ENCODE peak calls at places on chromosomes 13 and 19, in four cellular contexts. One of them, this sample, is unnamed.

GRCh38 chr13:24083722-24084421 is 76.6 kb upstream of the SPATA13 start:
- DNase-seq in ELF-1: no peak
- DNase-seq in posterior vena cava: no peak
- DNase-seq in dermis microvascular lymphatic vessel endothelial cell: no peak
- DNase-seq in this sample: no peak

GRCh38 chr19:919157-920050 is 2.3 kb downstream of the KISS1R start:
- DNase-seq in ELF-1: peak; percentile 47
- DNase-seq in posterior vena cava: no peak
- DNase-seq in dermis microvascular lymphatic vessel endothelial cell: no peak
- DNase-seq in this sample: no peak

GRCh38 chr19:46834984-46835383 is 15.7 kb downstream of the AP2S1 start:
- DNase-seq in ELF-1: no peak
- DNase-seq in posterior vena cava: no peak
- DNase-seq in dermis microvascular lymphatic vessel endothelial cell: no peak
- DNase-seq in this sample: no peak

GRCh38 chr13:96020155-96020575 is 33.0 kb downstream of the UGGT2 start:
- DNase-seq in ELF-1: peak; percentile 67
- DNase-seq in posterior vena cava: no peak
- DNase-seq in dermis microvascular lymphatic vessel endothelial cell: peak; percentile 64
- DNase-seq in this sample: no peak

GRCh38 chr13:99207511-99207910 is 6.9 kb downstream of the UBAC2 start:
- DNase-seq in ELF-1: no peak
- DNase-seq in posterior vena cava: no peak
- DNase-seq in dermis microvascular lymphatic vessel endothelial cell: no peak
- DNase-seq in this sample: no peak

GRCh38 chr19:1068111-1069001 is 1.4 kb downstream of the ARHGAP45 start:
- DNase-seq in ELF-1: no peak
- DNase-seq in posterior vena cava: no peak
- DNase-seq in dermis microvascular lymphatic vessel endothelial cell: no peak
- DNase-seq in this sample: peak; percentile 59

GRCh38 chr13:41952749-41953148 is 8.2 kb downstream of the VWA8 start:
- DNase-seq in ELF-1: no peak
- DNase-seq in posterior vena cava: no peak
- DNase-seq in dermis microvascular lymphatic vessel endothelial cell: no peak
- DNase-seq in this sample: no peak

GRCh38 chr19:22797040-22797439 is 13.1 kb upstream of the ZNF99 start:
- DNase-seq in ELF-1: no peak
- DNase-seq in posterior vena cava: no peak
- DNase-seq in dermis microvascular lymphatic vessel endothelial cell: no peak
- DNase-seq in this sample: no peak

GRCh38 chr19:30522359-30522758 is 150.2 kb downstream of the ZNF536 start:
- DNase-seq in ELF-1: no peak
- DNase-seq in posterior vena cava: no peak
- DNase-seq in dermis microvascular lymphatic vessel endothelial cell: no peak
- DNase-seq in this sample: no peak

GRCh38 chr19:38270587-38271167 is 6.3 kb downstream of the SPINT2 start:
- DNase-seq in ELF-1: peak; percentile 58
- DNase-seq in posterior vena cava: no peak
- DNase-seq in dermis microvascular lymphatic vessel endothelial cell: no peak
- DNase-seq in this sample: no peak

GRCh38 chr19:46297700-46298476 is 1.0 kb downstream of the HIF3A start:
- DNase-seq in ELF-1: no peak
- DNase-seq in posterior vena cava: peak; percentile 90
- DNase-seq in dermis microvascular lymphatic vessel endothelial cell: no peak
- DNase-seq in this sample: no peak

GRCh38 chr19:38417544-38418506 is 8.2 kb downstream of the RASGRP4 start:
- DNase-seq in ELF-1: peak; percentile 87
- DNase-seq in posterior vena cava: peak; percentile 94
- DNase-seq in dermis microvascular lymphatic vessel endothelial cell: no peak
- DNase-seq in this sample: peak; percentile 30

GRCh38 chr13:101654916-101655315 is 202.4 kb downstream of the ITGBL1 start:
- DNase-seq in ELF-1: no peak
- DNase-seq in posterior vena cava: no peak
- DNase-seq in dermis microvascular lymphatic vessel endothelial cell: no peak
- DNase-seq in this sample: no peak

GRCh38 chr19:1001538-1002166 is 1.4 kb downstream of the GRIN3B start:
- DNase-seq in ELF-1: peak; percentile 75
- DNase-seq in posterior vena cava: peak; percentile 91
- DNase-seq in dermis microvascular lymphatic vessel endothelial cell: no peak
- DNase-seq in this sample: peak; percentile 72

GRCh38 chr13:24505756-24506155 is 6.8 kb downstream of the PARP4 start:
- DNase-seq in ELF-1: no peak
- DNase-seq in posterior vena cava: no peak
- DNase-seq in dermis microvascular lymphatic vessel endothelial cell: no peak
- DNase-seq in this sample: no peak

GRCh38 chr13:99256709-99257108 is 1.5 kb downstream of the GPR18 start:
- DNase-seq in ELF-1: no peak
- DNase-seq in posterior vena cava: no peak
- DNase-seq in dermis microvascular lymphatic vessel endothelial cell: no peak
- DNase-seq in this sample: no peak

GRCh38 chr19:48807590-48808308 is 3.1 kb downstream of the BCAT2 start:
- DNase-seq in ELF-1: peak; percentile 47
- DNase-seq in posterior vena cava: no peak
- DNase-seq in dermis microvascular lymphatic vessel endothelial cell: no peak
- DNase-seq in this sample: no peak

GRCh38 chr13:100563779-100564178 is 24.8 kb downstream of the GGACT start:
- DNase-seq in ELF-1: no peak
- DNase-seq in posterior vena cava: no peak
- DNase-seq in dermis microvascular lymphatic vessel endothelial cell: no peak
- DNase-seq in this sample: no peak

GRCh38 chr13:114143806-114144605 is 11.6 kb upstream of the RASA3 start:
- DNase-seq in ELF-1: peak; percentile 76
- DNase-seq in posterior vena cava: peak; percentile 66
- DNase-seq in dermis microvascular lymphatic vessel endothelial cell: no peak
- DNase-seq in this sample: no peak

GRCh38 chr13:51152713-51153112 is 41.6 kb upstream of the C13orf42 start:
- DNase-seq in ELF-1: peak; percentile 47
- DNase-seq in posterior vena cava: no peak
- DNase-seq in dermis microvascular lymphatic vessel endothelial cell: no peak
- DNase-seq in this sample: no peak

GRCh38 chr13:20993661-20994440 is 67.5 kb downstream of the LATS2 start:
- DNase-seq in ELF-1: no peak
- DNase-seq in posterior vena cava: no peak
- DNase-seq in dermis microvascular lymphatic vessel endothelial cell: no peak
- DNase-seq in this sample: no peak

GRCh38 chr19:49056101-49056901 is 1.2 kb downstream of the CGB7 start:
- DNase-seq in ELF-1: peak; percentile 79
- DNase-seq in posterior vena cava: no peak
- DNase-seq in dermis microvascular lymphatic vessel endothelial cell: no peak
- DNase-seq in this sample: peak; percentile 46

GRCh38 chr19:10379880-10380310 is 477 bp downstream of the TYK2 start:
- DNase-seq in ELF-1: no peak
- DNase-seq in posterior vena cava: no peak
- DNase-seq in dermis microvascular lymphatic vessel endothelial cell: no peak
- DNase-seq in this sample: no peak

GRCh38 chr19:55111238-55111831 is 6.1 kb downstream of the PPP1R12C start:
- DNase-seq in ELF-1: no peak
- DNase-seq in posterior vena cava: no peak
- DNase-seq in dermis microvascular lymphatic vessel endothelial cell: no peak
- DNase-seq in this sample: no peak

GRCh38 chr13:39095500-39095899 is 57.2 kb downstream of the NHLRC3 start:
- DNase-seq in ELF-1: no peak
- DNase-seq in posterior vena cava: no peak
- DNase-seq in dermis microvascular lymphatic vessel endothelial cell: no peak
- DNase-seq in this sample: no peak

GRCh38 chr13:109610517-109610916 is 175.9 kb downstream of the IRS2 start:
- DNase-seq in ELF-1: peak; percentile 34
- DNase-seq in posterior vena cava: no peak
- DNase-seq in dermis microvascular lymphatic vessel endothelial cell: no peak
- DNase-seq in this sample: peak; percentile 15

GRCh38 chr19:5466072-5466471 is 10.9 kb downstream of the ZNRF4 start:
- DNase-seq in ELF-1: no peak
- DNase-seq in posterior vena cava: no peak
- DNase-seq in dermis microvascular lymphatic vessel endothelial cell: no peak
- DNase-seq in this sample: no peak

GRCh38 chr19:7366701-7367420 is 18.1 kb downstream of the ARHGEF18 start:
- DNase-seq in ELF-1: peak; percentile 59
- DNase-seq in posterior vena cava: no peak
- DNase-seq in dermis microvascular lymphatic vessel endothelial cell: peak; percentile 18
- DNase-seq in this sample: no peak

GRCh38 chr19:28705008-28705407 is 507.9 kb downstream of the UQCRFS1 start:
- DNase-seq in ELF-1: peak; percentile 5
- DNase-seq in posterior vena cava: no peak
- DNase-seq in dermis microvascular lymphatic vessel endothelial cell: no peak
- DNase-seq in this sample: no peak

GRCh38 chr13:27775943-27776342 is 16.3 kb upstream of the GSX1 start:
- DNase-seq in ELF-1: peak; percentile 93
- DNase-seq in posterior vena cava: no peak
- DNase-seq in dermis microvascular lymphatic vessel endothelial cell: no peak
- DNase-seq in this sample: no peak

GRCh38 chr13:89550842-89551422 is 1796.6 kb upstream of the MIR17HG start:
- DNase-seq in ELF-1: no peak
- DNase-seq in posterior vena cava: no peak
- DNase-seq in dermis microvascular lymphatic vessel endothelial cell: no peak
- DNase-seq in this sample: no peak

GRCh38 chr13:98203641-98204326 is 26.7 kb upstream of the RNF113B start:
- DNase-seq in ELF-1: no peak
- DNase-seq in posterior vena cava: no peak
- DNase-seq in dermis microvascular lymphatic vessel endothelial cell: no peak
- DNase-seq in this sample: no peak

GRCh38 chr13:77521595-77522367 is 13.7 kb upstream of the SCEL start:
- DNase-seq in ELF-1: peak; percentile 56
- DNase-seq in posterior vena cava: no peak
- DNase-seq in dermis microvascular lymphatic vessel endothelial cell: no peak
- DNase-seq in this sample: no peak

GRCh38 chr19:30664358-30665058 is 292.3 kb downstream of the ZNF536 start:
- DNase-seq in ELF-1: peak; percentile 33
- DNase-seq in posterior vena cava: no peak
- DNase-seq in dermis microvascular lymphatic vessel endothelial cell: no peak
- DNase-seq in this sample: no peak

GRCh38 chr13:52001120-52001731 is 10.0 kb downstream of the ATP7B start:
- DNase-seq in ELF-1: no peak
- DNase-seq in posterior vena cava: no peak
- DNase-seq in dermis microvascular lymphatic vessel endothelial cell: peak; percentile 34
- DNase-seq in this sample: no peak

GRCh38 chr13:74114202-74114601 is 20.0 kb downstream of the KLF12 start:
- DNase-seq in ELF-1: no peak
- DNase-seq in posterior vena cava: no peak
- DNase-seq in dermis microvascular lymphatic vessel endothelial cell: no peak
- DNase-seq in this sample: no peak

GRCh38 chr19:53872762-53873161 is 5.1 kb downstream of the MYADM start:
- DNase-seq in ELF-1: no peak
- DNase-seq in posterior vena cava: no peak
- DNase-seq in dermis microvascular lymphatic vessel endothelial cell: no peak
- DNase-seq in this sample: no peak

GRCh38 chr13:77521194-77521593 is 14.3 kb upstream of the SCEL start:
- DNase-seq in ELF-1: no peak
- DNase-seq in posterior vena cava: no peak
- DNase-seq in dermis microvascular lymphatic vessel endothelial cell: no peak
- DNase-seq in this sample: no peak

This sample was measured in T-helper 17 cell.